ENCODE peak calls at places on chromosomes 7 and 10, in four cellular contexts. I is brain microvascular endothelial cell, O is fibroblast of pulmonary artery, W is cardiac fibroblast. B is an unnamed sample.

GRCh38 chr7:1204460-1204859 is 28.2 kb upstream of the UNCX start:
- DNase-seq in W (no peak), O (no peak), I (no peak), B (no peak)

GRCh38 chr7:2500701-2501100 is 18.9 kb upstream of the LFNG start:
- DNase-seq in W (no peak), O (no peak), I (no peak), B (no peak)

GRCh38 chr10:32266979-32267378 is 80.0 kb downstream of the EPC1 start:
- DNase-seq in W (no peak), I (no peak), O (no peak), B (no peak)

GRCh38 chr7:108486291-108486966 is 30.2 kb upstream of the NRCAM start:
- DNase-seq in O (peak; percentile 71), W (peak; percentile 63), I (peak; percentile 24), B (no peak)

GRCh38 chr10:116668018-116668417 is 47.3 kb downstream of the PNLIPRP2 start:
- DNase-seq in W (no peak), I (no peak), O (no peak), B (no peak)

GRCh38 chr7:133275008-133275407 is 22.1 kb downstream of the EXOC4 start:
- DNase-seq in W (no peak), I (no peak), O (no peak), B (no peak)

GRCh38 chr10:11756766-11757315 is 14.7 kb downstream of the ECHDC3 start:
- DNase-seq in I (no peak), W (no peak), O (no peak), B (no peak)

GRCh38 chr10:110919349-110919931 is at the start of gene SHOC2:
- DNase-seq in O (no peak), W (no peak), I (no peak), B (no peak)

DNA sequence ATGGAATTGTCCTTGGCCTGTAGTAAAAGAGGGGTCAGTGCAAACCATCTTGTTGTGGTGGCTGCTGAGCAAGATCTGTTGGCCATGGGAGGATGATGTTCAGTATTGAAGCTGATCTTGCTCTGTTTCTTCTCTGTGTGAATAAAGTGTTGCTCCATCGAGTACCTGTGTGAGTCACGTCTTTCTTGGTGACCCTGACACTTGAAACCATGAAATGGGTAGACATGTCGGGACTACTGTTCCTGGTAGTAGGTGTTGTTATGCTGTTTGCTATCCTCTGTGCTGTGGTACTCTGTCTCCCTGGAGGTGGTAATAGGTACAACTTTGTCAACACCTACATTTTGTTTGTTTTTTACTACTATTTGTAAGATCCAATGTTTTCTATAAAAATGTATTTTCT is 330.6 kb downstream of the MDFIC start:
- DNase-seq in W (no peak), I (no peak), O (no peak), B (no peak)
- TF ChIP-seq CTCF in W (no peak), I (no peak), O (no peak), B (no peak)

GRCh38 chr10:76492678-76493472 is 1061.5 kb downstream of the LRMDA start:
- DNase-seq in I (no peak), W (peak; percentile 11), O (no peak), B (no peak)
- TF ChIP-seq CTCF in I (no peak), W (no peak), O (no peak), B (no peak)

GRCh38 chr7:148286150-148286549 is 304.4 kb upstream of the C7orf33 start:
- DNase-seq in O (no peak), I (peak; percentile 12), W (no peak), B (no peak)
- TF ChIP-seq CTCF in O (peak; percentile 28), I (no peak), W (no peak), B (no peak)

GRCh38 chr10:16891375-16892313 is 74.4 kb upstream of the RSU1 start:
- DNase-seq in I (peak; percentile 59), W (peak; percentile 84), O (peak; percentile 75), B (peak; percentile 32)
- TF ChIP-seq CTCF in I (peak; percentile 72), W (peak; percentile 49), O (peak; percentile 58), B (peak; percentile 42)

DNA sequence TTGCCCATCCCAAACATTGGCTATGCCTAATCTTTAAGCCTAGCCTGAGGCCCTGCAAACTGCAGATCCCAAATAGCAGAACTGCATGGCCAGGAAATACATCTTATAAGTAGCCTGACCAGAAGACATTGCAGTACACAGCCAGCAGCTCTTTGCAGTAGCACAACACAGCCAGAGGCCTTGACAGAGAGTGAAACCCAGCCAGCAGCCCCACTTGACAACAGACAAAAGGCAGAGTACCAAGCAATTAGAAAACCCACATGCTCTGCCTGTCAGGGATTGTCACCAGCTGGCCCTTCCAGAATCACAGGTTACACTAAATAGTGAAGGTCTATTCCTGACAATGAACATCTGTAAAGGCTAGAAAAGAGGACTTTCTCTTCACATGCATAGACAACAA is 242.8 kb upstream of the TMEM72 start:
- DNase-seq in O (no peak), W (no peak), I (no peak), B (no peak)
- TF ChIP-seq CTCF in O (no peak), W (no peak), I (no peak), B (no peak)

GRCh38 chr10:15384154-15384553 is 13.1 kb upstream of the FAM171A1 start:
- DNase-seq in I (peak; percentile 14), O (no peak), W (no peak), B (no peak)

GRCh38 chr10:15385552-15386455 is 14.7 kb upstream of the FAM171A1 start:
- DNase-seq in O (no peak), W (no peak), I (no peak), B (no peak)

GRCh38 chr10:15381420-15381819 is 10.3 kb upstream of the FAM171A1 start:
- DNase-seq in O (no peak), I (no peak), W (no peak), B (no peak)

GRCh38 chr10:15391491-15391890 is 20.4 kb upstream of the FAM171A1 start:
- DNase-seq in I (no peak), W (no peak), O (no peak), B (no peak)

DNA sequence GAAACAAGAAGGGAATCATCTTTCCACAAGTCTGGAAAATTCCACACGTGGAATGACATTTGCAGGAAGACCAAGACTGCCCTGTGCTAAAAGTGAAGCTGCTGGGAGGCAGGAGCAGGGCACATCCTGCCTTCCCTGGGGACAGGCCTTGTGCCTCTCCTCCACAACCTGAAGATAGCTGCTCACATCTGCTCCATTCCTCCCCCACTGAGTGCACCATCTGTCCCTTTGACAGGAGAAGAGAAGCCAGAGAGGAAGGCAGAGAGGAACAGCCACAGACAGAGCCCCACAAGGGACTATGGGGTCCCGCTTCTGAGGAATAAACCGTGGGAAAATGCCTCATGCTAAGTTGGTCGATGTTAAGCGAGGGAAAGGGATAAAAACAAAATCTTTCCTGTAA is 15.9 kb upstream of the FAM171A1 start:
- DNase-seq in I (no peak), O (no peak), W (no peak), B (no peak)
- TF ChIP-seq CTCF in I (no peak), O (no peak), W (no peak), B (no peak)

B was measured in AG09319.